ENCODE peak calls at places on chromosome 5, in ten cellular contexts. F is SK-N-SH, J is spleen, T is stomach, U is transverse colon, I is prostate gland, L is vagina, P is suprapubic skin, D is GM23338, A is HepG2. E is an unnamed sample. For H3K4me1, the result is how much of the 10 kb centered on the place peaks cover.

GRCh38 chr5:108531367-108532211 is 149.7 kb upstream of the FBXL17 start:
- DNase-seq in J (no peak), F (no peak), T (no peak), I (no peak), A (peak), D (no peak), U (no peak), P (no peak), L (no peak), E (no peak)

GRCh38 chr5:65142511-65143011 is 339.2 kb downstream of the ADAMTS6 start:
- DNase-seq in P (no peak), U (no peak), F (no peak), A (no peak), I (no peak), J (no peak), L (no peak), D (peak), T (no peak), E (no peak)

GRCh38 chr5:36659406-36659805 is 53.0 kb downstream of the SLC1A3 start:
- DNase-seq in T (no peak), I (no peak), U (no peak), D (no peak), L (no peak), P (no peak), J (no peak), F (no peak), A (no peak), E (no peak)

GRCh38 chr5:150639751-150640150 is 709 bp upstream of the SYNPO start:
- DNase-seq in I (no peak), L (no peak), D (no peak), A (no peak), P (no peak), F (no peak), J (no peak), T (no peak), U (no peak), E (no peak)

GRCh38 chr5:146048994-146049703 is 56.2 kb downstream of the PLAC8L1 start:
- DNase-seq in D (peak), I (peak), J (no peak), U (peak), A (peak), T (peak), P (no peak), L (no peak), F (peak), E (no peak)

GRCh38 chr5:127647361-127647958 is 1.4 kb upstream of the CTXN3 start:
- DNase-seq in P (no peak), T (no peak), D (no peak), A (no peak), U (no peak), J (no peak), L (no peak), F (no peak), I (no peak), E (peak)

GRCh38 chr5:154878642-154879335 is 20.4 kb downstream of the CNOT8 start:
- DNase-seq in I (no peak), D (peak), P (no peak), A (no peak), J (no peak), U (no peak), L (peak), F (no peak), T (no peak), E (no peak)

GRCh38 chr5:15261279-15261668 is 238.7 kb upstream of the FBXL7 start:
- DNase-seq in T (no peak), I (no peak), J (no peak), A (no peak), F (no peak), P (no peak), L (no peak), D (no peak), U (no peak), E (no peak)

GRCh38 chr5:172193872-172194271 is at the start of gene EFCAB9:
- DNase-seq in I (no peak), L (no peak), D (no peak), A (no peak), F (no peak), T (no peak), J (no peak), U (no peak), P (no peak), E (no peak)

GRCh38 chr5:35478856-35479682 is 138.6 kb upstream of the SPEF2 start:
- DNase-seq in T (no peak), J (no peak), D (no peak), L (no peak), F (no peak), A (peak), P (no peak), U (no peak), I (no peak), E (no peak)

DNA sequence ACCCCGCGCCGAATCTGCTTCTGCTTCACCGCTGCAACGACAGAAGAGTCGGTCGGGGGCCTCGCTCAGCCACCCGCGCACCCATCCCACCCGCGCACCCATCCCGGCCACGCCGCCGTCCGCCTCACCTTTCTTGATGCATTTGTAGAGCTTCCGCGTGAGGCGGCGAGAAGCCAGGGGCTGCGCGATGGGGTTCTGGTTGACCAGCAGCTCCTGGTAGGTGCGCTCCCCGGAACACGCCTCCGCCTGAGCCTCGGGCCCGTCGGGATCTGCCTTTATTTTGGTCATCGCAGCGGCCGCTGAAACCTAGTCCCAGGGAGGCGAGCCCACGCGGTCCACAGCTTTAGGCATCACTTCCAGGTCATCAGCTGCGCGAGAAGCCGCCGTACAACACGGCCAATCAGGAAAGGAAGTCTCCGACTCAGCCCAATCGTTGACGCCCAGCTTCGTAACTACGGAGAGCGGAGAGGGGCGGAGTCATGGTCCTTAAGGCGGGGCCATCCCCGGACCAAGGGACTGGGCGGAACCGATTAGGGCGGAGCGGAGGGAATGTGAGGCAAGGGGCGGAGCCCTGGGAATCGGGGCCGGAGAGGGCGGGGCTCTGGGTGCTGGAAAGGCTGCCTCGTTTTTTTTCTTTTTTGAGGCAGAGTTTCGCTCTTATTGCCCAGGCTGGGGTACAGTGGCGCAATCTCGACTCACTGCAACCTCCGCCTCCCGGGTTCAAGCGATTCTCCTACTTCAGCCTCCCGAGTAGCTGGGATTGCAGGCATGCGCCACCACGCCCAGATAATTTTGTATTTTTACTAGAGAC is at the start of gene NHP2:
- DNase-seq in I (peak), F (peak), D (peak), P (peak), T (peak), U (peak), J (peak), A (peak), L (peak), E (peak)
- TF ChIP-seq POLR2AphosphoS5 in I (peak), F (peak), D (peak), P (peak), T (peak), U (peak), J (peak), A (peak), L (peak), E (peak)

DNA sequence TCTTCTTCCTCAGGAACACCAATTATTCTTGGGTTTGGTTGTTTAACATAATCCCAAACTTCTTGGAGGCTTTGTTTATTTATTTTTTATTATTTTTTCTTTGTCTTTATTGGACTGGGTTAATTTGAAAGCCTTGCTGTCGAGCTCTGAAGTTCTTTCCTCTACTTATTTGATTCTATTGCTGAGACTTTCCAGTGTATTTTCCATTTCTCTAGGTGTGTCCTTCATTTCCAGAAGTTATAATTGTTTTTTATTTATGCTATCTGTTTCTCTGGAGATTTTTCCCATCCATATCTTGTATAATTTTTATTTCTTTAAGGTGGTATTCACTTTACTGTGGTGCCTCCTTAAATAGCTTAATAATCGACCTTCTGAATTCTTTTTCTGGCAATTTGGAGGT is 8.8 kb upstream of the RIOK2 start:
- DNase-seq in L (no peak), T (no peak), F (no peak), A (no peak), P (no peak), I (no peak), J (no peak), U (no peak), D (no peak), E (no peak)
- H3K27ac ChIP-seq in L (no peak), T (no peak), F (no peak), A (no peak), P (no peak), I (no peak), J (no peak), U (no peak), D (no peak), E (no peak)

DNA sequence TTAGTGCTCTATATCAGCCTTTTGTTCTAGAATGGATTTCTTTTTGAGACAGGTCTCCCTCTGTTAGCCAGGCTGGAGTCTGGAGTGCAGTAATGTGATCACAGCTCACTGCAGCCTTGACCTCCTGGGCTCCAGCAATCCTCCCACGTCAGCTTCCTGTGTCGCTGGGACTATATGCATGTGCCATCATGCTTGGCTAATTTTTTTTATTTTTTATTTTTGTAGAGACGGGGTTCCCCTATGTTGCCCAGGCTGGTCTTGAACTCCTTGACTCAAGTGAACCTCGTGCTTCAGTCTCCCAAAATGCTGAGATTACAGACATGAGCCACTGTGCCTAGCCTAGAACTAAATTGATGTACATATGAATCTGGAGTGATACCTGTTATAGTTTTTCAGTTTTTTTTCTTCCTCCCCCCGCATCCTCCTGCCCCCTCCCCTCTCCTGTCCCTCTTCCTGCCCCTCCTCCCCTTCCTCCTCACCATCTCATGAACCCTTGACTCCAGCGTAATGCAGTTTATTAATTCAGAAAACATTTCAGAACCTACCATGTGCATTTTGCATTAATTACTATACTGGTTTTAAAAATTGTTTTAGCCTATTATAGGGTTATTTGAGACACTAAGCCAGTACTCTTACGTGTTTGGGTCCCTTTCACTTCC is 37.4 kb upstream of the TNFAIP8 start:
- DNase-seq in P (no peak), U (no peak), L (no peak), I (no peak), F (no peak), J (peak), D (no peak), A (peak), T (no peak), E (no peak)
- H3K4me1 ChIP-seq in P (under half), U (under half), L (under half), I (under half), F (under half), J (half or more), D (under half), A (under half), T (under half), E (under half)

DNA sequence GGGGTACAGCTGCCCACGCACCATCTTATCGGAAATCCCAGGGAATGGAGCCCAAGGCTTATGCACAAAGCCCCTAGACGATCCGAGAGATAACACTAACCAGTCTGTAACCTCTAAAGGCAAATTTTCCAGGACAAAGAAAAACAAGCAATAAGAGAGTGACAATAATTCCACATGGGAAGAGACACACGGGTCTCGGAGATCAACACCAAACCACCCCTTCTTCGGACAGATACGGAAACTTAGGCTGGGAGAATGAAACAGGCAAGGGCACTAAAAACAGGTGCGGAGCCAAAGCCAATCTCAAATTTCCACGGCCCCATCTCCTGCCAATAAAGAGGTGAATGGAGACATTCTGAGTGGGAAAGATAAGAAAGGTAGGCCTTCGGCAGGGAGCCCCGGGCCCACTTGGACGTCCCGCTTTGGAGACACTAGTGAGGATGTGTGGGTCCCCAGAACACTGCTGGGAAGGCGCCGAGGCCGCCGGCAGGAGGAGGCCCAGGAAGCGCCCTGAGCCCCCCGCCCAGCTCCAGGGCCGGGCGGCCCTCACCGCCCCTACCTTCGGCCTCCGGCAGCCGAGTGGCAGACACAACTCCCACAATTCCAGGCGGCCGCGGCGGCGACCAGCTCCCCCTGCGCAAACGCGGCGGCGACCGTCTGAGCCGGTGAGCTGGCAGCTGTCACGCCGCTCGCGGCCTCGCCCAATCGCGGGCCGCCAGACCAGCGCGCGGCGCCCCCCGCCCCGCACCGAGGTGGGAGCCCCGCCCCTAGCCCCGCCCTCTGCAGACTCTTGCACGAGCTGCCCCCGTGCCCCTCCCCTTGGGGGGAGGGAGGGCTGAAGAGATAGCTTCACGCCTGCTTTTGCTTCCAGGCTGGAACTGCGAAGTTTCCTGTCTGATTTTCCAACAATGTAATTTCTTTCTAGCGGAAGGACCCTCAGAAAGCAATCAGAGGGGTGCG is at the start of gene SIL1:
- DNase-seq in T (peak), P (peak), J (peak), D (peak), U (peak), A (peak), I (peak), L (peak), F (peak), E (peak)
- TF ChIP-seq POLR2AphosphoS5 in T (peak), P (peak), J (peak), D (peak), U (peak), A (peak), I (peak), L (peak), F (peak), E (peak)

GRCh38 chr5:138949223-138949574 is 74.1 kb upstream of the LRRTM2 start:
- DNase-seq in U (no peak), L (no peak), T (no peak), A (no peak), I (no peak), D (no peak), F (no peak), J (peak), P (peak), E (peak)

GRCh38 chr5:138951091-138951985 is 76.2 kb upstream of the LRRTM2 start:
- DNase-seq in D (no peak), A (no peak), L (no peak), J (peak), U (no peak), P (no peak), F (no peak), T (no peak), I (no peak), E (peak)

GRCh38 chr5:138951986-138952735 is 77.0 kb upstream of the LRRTM2 start:
- DNase-seq in D (no peak), F (no peak), J (no peak), A (no peak), I (no peak), U (no peak), P (no peak), L (no peak), T (no peak), E (peak)

GRCh38 chr5:138949988-138950387 is 74.9 kb upstream of the LRRTM2 start:
- DNase-seq in P (no peak), F (peak), A (no peak), J (peak), T (peak), I (no peak), L (no peak), D (no peak), U (no peak), E (peak)

GRCh38 chr5:138950411-138951011 is 75.4 kb upstream of the LRRTM2 start:
- DNase-seq in F (no peak), T (no peak), I (no peak), A (no peak), U (no peak), J (peak), L (no peak), D (no peak), P (no peak), E (peak)
- H3K27ac ChIP-seq in F (no peak), T (no peak), I (no peak), A (no peak), U (no peak), J (no peak), L (no peak), D (no peak), P (no peak), E (no peak)